ENCODE peak calls at places on chromosomes 1 and 21, in five cellular contexts. I is RWPE1, N is cardiac fibroblast, F is upper lobe of right lung, P is foreskin keratinocyte. M is an unnamed sample.

GRCh38 chr1:44040856-44041255 is 9.6 kb upstream of the SLC6A9 start:
- DNase-seq in I (no peak), N (peak), F (no peak), P (no peak), M (no peak)

GRCh38 chr1:247118946-247119446 is 14.8 kb upstream of the ZNF669 start:
- DNase-seq in I (no peak), N (peak), F (no peak), P (no peak), M (no peak)

GRCh38 chr1:85585845-85586244 is 5.3 kb downstream of the CCN1 start:
- DNase-seq in I (no peak), N (peak), F (no peak), P (peak), M (no peak)

GRCh38 chr1:84632975-84633427 is 57.3 kb downstream of the SSX2IP start:
- DNase-seq in I (peak), N (peak), F (no peak), P (peak), M (no peak)

GRCh38 chr1:212814989-212815388 is 23.3 kb downstream of the TATDN3 start:
- DNase-seq in I (no peak), N (peak), F (no peak), P (no peak), M (no peak)

GRCh38 chr21:44414291-44415072 is 40.8 kb upstream of the LRRC3 start:
- DNase-seq in I (no peak), N (no peak), F (peak), P (no peak), M (no peak)

GRCh38 chr1:158180741-158181576 is at the start of gene CD1D:
- DNase-seq in I (no peak), N (peak), F (peak), P (peak), M (no peak)

GRCh38 chr21:31888936-31889371 is 16.1 kb downstream of the HUNK start:
- DNase-seq in I (no peak), N (no peak), F (no peak), P (peak), M (no peak)

GRCh38 chr1:159936284-159936904 is 9.0 kb downstream of the IGSF9 start:
- DNase-seq in I (peak), N (peak), F (peak), P (no peak), M (no peak)